ENCODE peak calls at places on chromosomes 7 and 10, in eight cellular contexts. L is foreskin fibroblast, B is heart right ventricle, I is SHP77, C is left cardiac atrium, U is skeletal muscle cell, H is cardiac fibroblast, A is activated T-helper 1 cell treated with Interleukin-2 at 50 U/mL for 16 hours. W is an unnamed sample.

GRCh38 chr10:5376450-5376849 is 11.7 kb downstream of the UCN3 start:
- DNase-seq in I (no peak), H (no peak), C (no peak), B (no peak), L (no peak), A (no peak), U (no peak), W (no peak)

GRCh38 chr10:82084904-82085303 is 209.9 kb downstream of the NRG3 start:
- DNase-seq in L (no peak), A (no peak), U (no peak), C (no peak), I (no peak), B (no peak), H (peak), W (no peak)

GRCh38 chr7:102279537-102280400 is 6.9 kb upstream of the SH2B2 start:
- DNase-seq in L (peak), B (peak), C (peak), I (peak), A (peak), U (no peak), H (peak), W (peak)

GRCh38 chr10:86603256-86603655 is 51.1 kb upstream of the OPN4 start:
- DNase-seq in H (no peak), I (no peak), A (no peak), U (no peak), B (no peak), C (no peak), L (no peak), W (no peak)

GRCh38 chr7:148911626-148912025 is 27.5 kb upstream of the EZH2 start:
- DNase-seq in H (no peak), A (no peak), I (no peak), U (no peak), B (no peak), L (no peak), C (no peak), W (no peak)

GRCh38 chr10:113625461-113626186 is 38.2 kb downstream of the NRAP start:
- DNase-seq in L (no peak), U (no peak), I (no peak), C (no peak), B (no peak), A (no peak), H (no peak), W (no peak)

GRCh38 chr7:13151982-13152381 is 464.5 kb downstream of the ARL4A start:
- DNase-seq in L (no peak), C (no peak), A (no peak), H (no peak), U (no peak), I (no peak), B (no peak), W (no peak)

GRCh38 chr10:126598009-126598408 is 72.5 kb downstream of the C10orf90 start:
- DNase-seq in A (no peak), H (peak), L (peak), I (peak), B (no peak), U (no peak), C (no peak), W (no peak)

GRCh38 chr7:51101111-51101757 is 215.4 kb downstream of the COBL start:
- DNase-seq in U (no peak), H (no peak), L (no peak), I (no peak), C (no peak), A (no peak), B (no peak), W (no peak)

GRCh38 chr10:21517983-21518628 is 7.4 kb downstream of the SKIDA1 start:
- DNase-seq in U (no peak), A (no peak), L (peak), H (peak), C (no peak), I (peak), B (no peak), W (peak)

GRCh38 chr10:99975942-99976809 is 33.6 kb downstream of the DNMBP start:
- DNase-seq in A (no peak), I (no peak), L (peak), B (peak), H (peak), C (no peak), U (peak), W (no peak)

W was measured in naive thymus-derived CD4-positive, alpha-beta T cell.